ENCODE peak calls at places on chromosome 20, in four cellular contexts. U is tibial artery, Y is fibroblast of the aortic adventitia, B is kidney tubule cell. M is an unnamed sample.

GRCh38 chr20:5642155-5642981 is 107.8 kb upstream of the SHLD1 start:
- DNase-seq in U (peak; percentile 63), Y (peak; percentile 91), B (no peak), M (peak; percentile 86)

GRCh38 chr20:43529457-43530153 is 22.1 kb downstream of the L3MBTL1 start:
- DNase-seq in U (peak; percentile 29), Y (no peak), B (no peak), M (no peak)

GRCh38 chr20:43583982-43584432 is 6.7 kb upstream of the IFT52 start:
- DNase-seq in U (peak; percentile 95), Y (peak; percentile 98), B (peak; percentile 90), M (peak; percentile 99)

GRCh38 chr20:46112430-46113020 is 5.6 kb upstream of the CD40 start:
- DNase-seq in U (peak; percentile 9), Y (no peak), B (no peak), M (no peak)

GRCh38 chr20:43389839-43390626 is 67.7 kb upstream of the SRSF6 start:
- DNase-seq in U (no peak), Y (no peak), B (no peak), M (no peak)

GRCh38 chr20:50266293-50267040 is 75.8 kb downstream of the CEBPB start:
- DNase-seq in U (no peak), Y (no peak), B (no peak), M (no peak)

GRCh38 chr20:37278966-37279590 is 10.4 kb upstream of the MANBAL start:
- DNase-seq in U (no peak), Y (peak; percentile 33), B (no peak), M (no peak)

GRCh38 chr20:1327241-1327653 is 1.7 kb downstream of the SDCBP2 start:
- DNase-seq in U (peak; percentile 52), Y (peak; percentile 46), B (peak; percentile 80), M (peak; percentile 81)

GRCh38 chr20:44720617-44720993 is 5.4 kb downstream of the CCN5 start:
- DNase-seq in U (peak; percentile 92), Y (peak; percentile 80), B (peak; percentile 93), M (peak; percentile 95)

GRCh38 chr20:43563429-43563828 is 4.6 kb downstream of the SGK2 start:
- DNase-seq in U (no peak), Y (peak; percentile 12), B (no peak), M (peak; percentile 20)

GRCh38 chr20:39823239-39823638 is 861.1 kb downstream of the DHX35 start:
- DNase-seq in U (no peak), Y (peak; percentile 75), B (peak; percentile 87), M (peak; percentile 100)

GRCh38 chr20:36866681-36867485 is 9.1 kb upstream of the TLDC2 start:
- DNase-seq in U (no peak), Y (peak; percentile 45), B (peak; percentile 88), M (peak; percentile 88)

GRCh38 chr20:16011519-16011918 is 561.7 kb downstream of the KIF16B start:
- DNase-seq in U (no peak), Y (no peak), B (no peak), M (no peak)

GRCh38 chr20:63639093-63639860 is 12.4 kb upstream of the GMEB2 start:
- DNase-seq in U (no peak), Y (no peak), B (no peak), M (no peak)

GRCh38 chr20:19932170-19932667 is 84.9 kb upstream of the NAA20 start:
- DNase-seq in U (no peak), Y (peak; percentile 96), B (peak; percentile 55), M (peak; percentile 37)

GRCh38 chr20:62716198-62716940 is 7.7 kb downstream of the NTSR1 start:
- DNase-seq in U (no peak), Y (peak; percentile 58), B (no peak), M (peak; percentile 61)

GRCh38 chr20:18728165-18728866 is 85.3 kb upstream of the SCP2D1 start:
- DNase-seq in U (no peak), Y (no peak), B (no peak), M (no peak)

GRCh38 chr20:25289886-25290597 is 42.2 kb downstream of the PYGB start:
- DNase-seq in U (no peak), Y (no peak), B (no peak), M (no peak)

GRCh38 chr20:50172347-50173013 is 18.1 kb upstream of the CEBPB start:
- DNase-seq in U (peak; percentile 95), Y (peak; percentile 54), B (peak; percentile 85), M (peak; percentile 84)

GRCh38 chr20:35954907-35955251 is 577 bp upstream of the SCAND1 start:
- DNase-seq in U (no peak), Y (peak; percentile 57), B (peak; percentile 53), M (peak; percentile 59)

M was measured in M059J.